ENCODE peak calls at places on chromosomes 1 and 21, in ten cellular contexts. One of them, this sample, is unnamed. For H3K4me1, the result is how much of the 10 kb centered on the place peaks cover.

GRCh38 chr1:94017155-94017829 is 103.7 kb downstream of the ABCA4 start:
- DNase-seq in neuronal stem cell: no peak
- DNase-seq in spleen: no peak
- DNase-seq in pancreas: no peak
- DNase-seq in cardiac muscle cell: no peak
- DNase-seq in IMR-90: no peak
- DNase-seq in tibial artery: no peak
- DNase-seq in GM23338: no peak
- DNase-seq in lower lobe of right lung: no peak
- DNase-seq in effector memory CD4-positive, alpha-beta T cell: no peak
- DNase-seq in this sample: no peak

GRCh38 chr1:232792949-232793348 is 12.3 kb upstream of the MAP10 start:
- DNase-seq in GM23338: no peak
- DNase-seq in effector memory CD4-positive, alpha-beta T cell: no peak
- DNase-seq in cardiac muscle cell: no peak
- DNase-seq in pancreas: no peak
- DNase-seq in lower lobe of right lung: no peak
- DNase-seq in tibial artery: no peak
- DNase-seq in IMR-90: no peak
- DNase-seq in spleen: no peak
- DNase-seq in neuronal stem cell: no peak
- DNase-seq in this sample: no peak

GRCh38 chr1:118988186-118989005 is at the start of gene TBX15:
- DNase-seq in GM23338: peak
- DNase-seq in pancreas: no peak
- DNase-seq in cardiac muscle cell: no peak
- DNase-seq in IMR-90: no peak
- DNase-seq in neuronal stem cell: no peak
- DNase-seq in spleen: no peak
- DNase-seq in tibial artery: peak
- DNase-seq in effector memory CD4-positive, alpha-beta T cell: no peak
- DNase-seq in lower lobe of right lung: no peak
- DNase-seq in this sample: no peak

GRCh38 chr1:12433323-12434053 is 184.5 kb downstream of the DHRS3 start:
- DNase-seq in IMR-90: peak
- DNase-seq in pancreas: peak
- DNase-seq in lower lobe of right lung: no peak
- DNase-seq in effector memory CD4-positive, alpha-beta T cell: no peak
- DNase-seq in spleen: no peak
- DNase-seq in tibial artery: peak
- DNase-seq in cardiac muscle cell: peak
- DNase-seq in neuronal stem cell: peak
- DNase-seq in GM23338: peak
- DNase-seq in this sample: no peak

GRCh38 chr21:28885853-28886177 is 106.9 kb downstream of the LTN1 start:
- DNase-seq in effector memory CD4-positive, alpha-beta T cell: no peak
- DNase-seq in spleen: no peak
- DNase-seq in lower lobe of right lung: no peak
- DNase-seq in GM23338: no peak
- DNase-seq in pancreas: no peak
- DNase-seq in cardiac muscle cell: no peak
- DNase-seq in neuronal stem cell: no peak
- DNase-seq in tibial artery: no peak
- DNase-seq in IMR-90: no peak
- DNase-seq in this sample: no peak

GRCh38 chr1:85654066-85654782 is 54.0 kb downstream of the ZNHIT6 start:
- DNase-seq in IMR-90: peak
- DNase-seq in lower lobe of right lung: no peak
- DNase-seq in GM23338: no peak
- DNase-seq in tibial artery: no peak
- DNase-seq in neuronal stem cell: no peak
- DNase-seq in pancreas: no peak
- DNase-seq in effector memory CD4-positive, alpha-beta T cell: no peak
- DNase-seq in cardiac muscle cell: no peak
- DNase-seq in spleen: no peak
- DNase-seq in this sample: no peak

GRCh38 chr21:45887788-45888187 is 93.8 kb upstream of the COL6A1 start:
- DNase-seq in neuronal stem cell: no peak
- DNase-seq in GM23338: no peak
- DNase-seq in lower lobe of right lung: no peak
- DNase-seq in spleen: peak
- DNase-seq in pancreas: no peak
- DNase-seq in effector memory CD4-positive, alpha-beta T cell: no peak
- DNase-seq in cardiac muscle cell: peak
- DNase-seq in tibial artery: no peak
- DNase-seq in IMR-90: no peak
- DNase-seq in this sample: no peak

GRCh38 chr1:204074274-204075115 is 1.6 kb downstream of the SOX13 start:
- DNase-seq in tibial artery: peak
- DNase-seq in cardiac muscle cell: peak
- DNase-seq in effector memory CD4-positive, alpha-beta T cell: no peak
- DNase-seq in spleen: peak
- DNase-seq in GM23338: peak
- DNase-seq in lower lobe of right lung: peak
- DNase-seq in IMR-90: peak
- DNase-seq in neuronal stem cell: peak
- DNase-seq in pancreas: peak
- DNase-seq in this sample: no peak

GRCh38 chr1:7247158-7247557 is 461.9 kb downstream of the CAMTA1 start:
- DNase-seq in GM23338: no peak
- DNase-seq in pancreas: no peak
- DNase-seq in cardiac muscle cell: no peak
- DNase-seq in tibial artery: no peak
- DNase-seq in lower lobe of right lung: no peak
- DNase-seq in effector memory CD4-positive, alpha-beta T cell: no peak
- DNase-seq in IMR-90: no peak
- DNase-seq in spleen: no peak
- DNase-seq in neuronal stem cell: no peak
- DNase-seq in this sample: no peak

GRCh38 chr1:30410153-30410851 is 313.1 kb downstream of the MATN1 start:
- DNase-seq in neuronal stem cell: no peak
- DNase-seq in cardiac muscle cell: no peak
- DNase-seq in GM23338: no peak
- DNase-seq in tibial artery: no peak
- DNase-seq in spleen: peak
- DNase-seq in lower lobe of right lung: no peak
- DNase-seq in effector memory CD4-positive, alpha-beta T cell: no peak
- DNase-seq in pancreas: no peak
- DNase-seq in IMR-90: no peak
- DNase-seq in this sample: no peak

GRCh38 chr1:199747984-199748383 is 279.5 kb upstream of the NR5A2 start:
- DNase-seq in GM23338: peak
- DNase-seq in pancreas: no peak
- DNase-seq in effector memory CD4-positive, alpha-beta T cell: no peak
- DNase-seq in lower lobe of right lung: no peak
- DNase-seq in IMR-90: no peak
- DNase-seq in neuronal stem cell: peak
- DNase-seq in cardiac muscle cell: peak
- DNase-seq in tibial artery: no peak
- DNase-seq in spleen: no peak
- DNase-seq in this sample: no peak

GRCh38 chr1:210231846-210232523 is 611 bp upstream of the SERTAD4 start:
- DNase-seq in lower lobe of right lung: no peak
- DNase-seq in neuronal stem cell: no peak
- DNase-seq in IMR-90: no peak
- DNase-seq in pancreas: no peak
- DNase-seq in GM23338: no peak
- DNase-seq in spleen: no peak
- DNase-seq in cardiac muscle cell: peak
- DNase-seq in effector memory CD4-positive, alpha-beta T cell: no peak
- DNase-seq in tibial artery: no peak
- DNase-seq in this sample: no peak

GRCh38 chr1:155127105-155127671 is 488 bp upstream of the EFNA1 start:
- DNase-seq in spleen: peak
- DNase-seq in IMR-90: peak
- DNase-seq in cardiac muscle cell: peak
- DNase-seq in lower lobe of right lung: peak
- DNase-seq in tibial artery: peak
- DNase-seq in pancreas: peak
- DNase-seq in neuronal stem cell: no peak
- DNase-seq in GM23338: peak
- DNase-seq in effector memory CD4-positive, alpha-beta T cell: no peak
- DNase-seq in this sample: no peak

GRCh38 chr1:75797273-75797588 is 549 bp downstream of the MSH4 start:
- DNase-seq in neuronal stem cell: no peak
- DNase-seq in cardiac muscle cell: no peak
- DNase-seq in pancreas: no peak
- DNase-seq in effector memory CD4-positive, alpha-beta T cell: no peak
- DNase-seq in GM23338: no peak
- DNase-seq in IMR-90: no peak
- DNase-seq in lower lobe of right lung: no peak
- DNase-seq in tibial artery: no peak
- DNase-seq in spleen: no peak
- DNase-seq in this sample: no peak

GRCh38 chr1:62038594-62039284 is 155.9 kb upstream of the L1TD1 start:
- DNase-seq in GM23338: no peak
- DNase-seq in cardiac muscle cell: no peak
- DNase-seq in neuronal stem cell: no peak
- DNase-seq in spleen: no peak
- DNase-seq in effector memory CD4-positive, alpha-beta T cell: no peak
- DNase-seq in lower lobe of right lung: no peak
- DNase-seq in tibial artery: no peak
- DNase-seq in IMR-90: no peak
- DNase-seq in pancreas: no peak
- DNase-seq in this sample: no peak

GRCh38 chr1:155116113-155116764 is 11.4 kb upstream of the EFNA1 start:
- DNase-seq in pancreas: no peak
- DNase-seq in cardiac muscle cell: no peak
- DNase-seq in effector memory CD4-positive, alpha-beta T cell: no peak
- DNase-seq in IMR-90: no peak
- DNase-seq in neuronal stem cell: no peak
- DNase-seq in GM23338: no peak
- DNase-seq in spleen: no peak
- DNase-seq in tibial artery: no peak
- DNase-seq in lower lobe of right lung: peak
- DNase-seq in this sample: no peak

DNA sequence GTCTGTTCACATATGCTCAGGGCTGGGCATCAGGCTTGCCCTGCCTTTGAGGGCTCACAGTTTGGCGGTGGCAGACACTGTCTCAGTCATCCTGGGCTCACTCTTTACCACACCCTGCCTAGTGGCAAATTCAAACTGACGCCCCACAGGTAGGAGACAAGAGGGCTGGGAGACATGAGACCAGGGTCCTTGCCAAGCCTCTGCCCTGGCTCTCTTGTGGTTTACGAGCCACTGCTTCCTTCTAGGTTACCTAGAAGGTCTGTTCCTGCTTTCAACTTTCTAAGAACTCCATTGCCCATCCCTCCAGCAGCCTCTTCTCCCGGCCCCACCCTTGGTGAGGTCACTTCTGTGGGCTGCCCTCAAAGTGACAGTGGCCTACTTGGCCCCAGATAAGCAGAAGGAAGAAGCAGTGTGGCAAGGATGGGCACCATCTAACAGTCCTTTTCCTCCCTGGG is 10.5 kb downstream of the KIF21B start:
- DNase-seq in lower lobe of right lung: peak
- DNase-seq in neuronal stem cell: no peak
- DNase-seq in effector memory CD4-positive, alpha-beta T cell: no peak
- DNase-seq in IMR-90: no peak
- DNase-seq in pancreas: no peak
- DNase-seq in GM23338: no peak
- DNase-seq in cardiac muscle cell: no peak
- DNase-seq in spleen: peak
- DNase-seq in tibial artery: no peak
- DNase-seq in this sample: no peak
- H3K4me1 ChIP-seq in lower lobe of right lung: under half
- H3K4me1 ChIP-seq in neuronal stem cell: under half
- H3K4me1 ChIP-seq in effector memory CD4-positive, alpha-beta T cell: half or more
- H3K4me1 ChIP-seq in IMR-90: under half
- H3K4me1 ChIP-seq in pancreas: under half
- H3K4me1 ChIP-seq in GM23338: under half
- H3K4me1 ChIP-seq in cardiac muscle cell: under half
- H3K4me1 ChIP-seq in spleen: half or more
- H3K4me1 ChIP-seq in tibial artery: under half
- H3K4me1 ChIP-seq in this sample: half or more

GRCh38 chr21:39610705-39611104 is 2.0 kb upstream of the B3GALT5 start:
- DNase-seq in neuronal stem cell: no peak
- DNase-seq in spleen: no peak
- DNase-seq in tibial artery: no peak
- DNase-seq in GM23338: peak
- DNase-seq in lower lobe of right lung: no peak
- DNase-seq in effector memory CD4-positive, alpha-beta T cell: no peak
- DNase-seq in cardiac muscle cell: no peak
- DNase-seq in pancreas: peak
- DNase-seq in IMR-90: no peak
- DNase-seq in this sample: no peak
- H3K27ac ChIP-seq in neuronal stem cell: no peak
- H3K27ac ChIP-seq in spleen: no peak
- H3K27ac ChIP-seq in tibial artery: no peak
- H3K27ac ChIP-seq in GM23338: peak
- H3K27ac ChIP-seq in lower lobe of right lung: no peak
- H3K27ac ChIP-seq in effector memory CD4-positive, alpha-beta T cell: no peak
- H3K27ac ChIP-seq in cardiac muscle cell: no peak
- H3K27ac ChIP-seq in pancreas: peak
- H3K27ac ChIP-seq in IMR-90: no peak
- H3K27ac ChIP-seq in this sample: no peak

GRCh38 chr1:100786870-100787269 is 67.3 kb downstream of the VCAM1 start:
- DNase-seq in effector memory CD4-positive, alpha-beta T cell: no peak
- DNase-seq in lower lobe of right lung: no peak
- DNase-seq in tibial artery: no peak
- DNase-seq in cardiac muscle cell: no peak
- DNase-seq in spleen: no peak
- DNase-seq in pancreas: no peak
- DNase-seq in neuronal stem cell: no peak
- DNase-seq in IMR-90: no peak
- DNase-seq in GM23338: no peak
- DNase-seq in this sample: no peak

GRCh38 chr1:100782473-100783010 is 63.0 kb downstream of the VCAM1 start:
- DNase-seq in cardiac muscle cell: no peak
- DNase-seq in spleen: no peak
- DNase-seq in effector memory CD4-positive, alpha-beta T cell: no peak
- DNase-seq in lower lobe of right lung: no peak
- DNase-seq in tibial artery: no peak
- DNase-seq in GM23338: no peak
- DNase-seq in IMR-90: no peak
- DNase-seq in pancreas: no peak
- DNase-seq in neuronal stem cell: no peak
- DNase-seq in this sample: no peak

GRCh38 chr1:100780826-100781225 is 61.3 kb downstream of the VCAM1 start:
- DNase-seq in lower lobe of right lung: no peak
- DNase-seq in neuronal stem cell: no peak
- DNase-seq in spleen: no peak
- DNase-seq in IMR-90: no peak
- DNase-seq in effector memory CD4-positive, alpha-beta T cell: no peak
- DNase-seq in cardiac muscle cell: no peak
- DNase-seq in GM23338: no peak
- DNase-seq in pancreas: no peak
- DNase-seq in tibial artery: no peak
- DNase-seq in this sample: no peak

GRCh38 chr1:100785399-100786082 is 66.0 kb downstream of the VCAM1 start:
- DNase-seq in tibial artery: no peak
- DNase-seq in cardiac muscle cell: no peak
- DNase-seq in spleen: no peak
- DNase-seq in IMR-90: peak
- DNase-seq in lower lobe of right lung: no peak
- DNase-seq in pancreas: no peak
- DNase-seq in effector memory CD4-positive, alpha-beta T cell: no peak
- DNase-seq in GM23338: peak
- DNase-seq in neuronal stem cell: no peak
- DNase-seq in this sample: no peak
- H3K4me3 ChIP-seq in tibial artery: no peak
- H3K4me3 ChIP-seq in cardiac muscle cell: no peak
- H3K4me3 ChIP-seq in spleen: no peak
- H3K4me3 ChIP-seq in IMR-90: peak
- H3K4me3 ChIP-seq in lower lobe of right lung: no peak
- H3K4me3 ChIP-seq in pancreas: no peak
- H3K4me3 ChIP-seq in effector memory CD4-positive, alpha-beta T cell: no peak
- H3K4me3 ChIP-seq in GM23338: no peak
- H3K4me3 ChIP-seq in neuronal stem cell: no peak
- H3K4me3 ChIP-seq in this sample: no peak

GRCh38 chr1:27591622-27592021 is 12.3 kb downstream of the AHDC1 start:
- DNase-seq in cardiac muscle cell: no peak
- DNase-seq in pancreas: no peak
- DNase-seq in GM23338: no peak
- DNase-seq in effector memory CD4-positive, alpha-beta T cell: no peak
- DNase-seq in tibial artery: no peak
- DNase-seq in IMR-90: peak
- DNase-seq in spleen: no peak
- DNase-seq in neuronal stem cell: no peak
- DNase-seq in lower lobe of right lung: no peak
- DNase-seq in this sample: no peak
- H3K4me1 ChIP-seq in cardiac muscle cell: half or more
- H3K4me1 ChIP-seq in pancreas: under half
- H3K4me1 ChIP-seq in GM23338: under half
- H3K4me1 ChIP-seq in effector memory CD4-positive, alpha-beta T cell: under half
- H3K4me1 ChIP-seq in tibial artery: half or more
- H3K4me1 ChIP-seq in IMR-90: half or more
- H3K4me1 ChIP-seq in spleen: half or more
- H3K4me1 ChIP-seq in neuronal stem cell: half or more
- H3K4me1 ChIP-seq in lower lobe of right lung: half or more
- H3K4me1 ChIP-seq in this sample: under half